ENCODE peak calls at places on chromosomes 12 and 14, in ten cellular contexts. One of them, this sample, is unnamed.

GRCh38 chr12:124392271-124392990 is 97.5 kb downstream of the RFLNA start:
- DNase-seq in tibial nerve: no peak
- DNase-seq in suprapubic skin: no peak
- DNase-seq in tibial artery: peak; percentile 87
- DNase-seq in esophagus squamous epithelium: no peak
- DNase-seq in Calu3: no peak
- DNase-seq in fibroblast of villous mesenchyme: peak; percentile 56
- DNase-seq in left lung: peak; percentile 86
- DNase-seq in CD8-positive, alpha-beta T cell: no peak
- DNase-seq in mucosa of descending colon: peak; percentile 45
- DNase-seq in this sample: peak; percentile 41

GRCh38 chr12:53223391-53224267 is 8.4 kb downstream of the RARG start:
- DNase-seq in mucosa of descending colon: peak; percentile 26
- DNase-seq in suprapubic skin: no peak
- DNase-seq in Calu3: peak; percentile 30
- DNase-seq in left lung: no peak
- DNase-seq in tibial nerve: no peak
- DNase-seq in fibroblast of villous mesenchyme: peak; percentile 54
- DNase-seq in tibial artery: peak; percentile 78
- DNase-seq in CD8-positive, alpha-beta T cell: peak; percentile 43
- DNase-seq in esophagus squamous epithelium: no peak
- DNase-seq in this sample: no peak

GRCh38 chr14:104749111-104749649 is 3.8 kb upstream of the SIVA1 start:
- DNase-seq in tibial artery: peak; percentile 89
- DNase-seq in tibial nerve: peak; percentile 52
- DNase-seq in Calu3: peak; percentile 41
- DNase-seq in left lung: peak; percentile 74
- DNase-seq in suprapubic skin: no peak
- DNase-seq in fibroblast of villous mesenchyme: no peak
- DNase-seq in esophagus squamous epithelium: no peak
- DNase-seq in CD8-positive, alpha-beta T cell: no peak
- DNase-seq in mucosa of descending colon: peak; percentile 52
- DNase-seq in this sample: no peak

GRCh38 chr12:30515351-30515750 is 180.3 kb downstream of the IPO8 start:
- DNase-seq in suprapubic skin: no peak
- DNase-seq in tibial nerve: no peak
- DNase-seq in tibial artery: no peak
- DNase-seq in CD8-positive, alpha-beta T cell: no peak
- DNase-seq in fibroblast of villous mesenchyme: peak; percentile 34
- DNase-seq in mucosa of descending colon: no peak
- DNase-seq in left lung: no peak
- DNase-seq in Calu3: no peak
- DNase-seq in esophagus squamous epithelium: no peak
- DNase-seq in this sample: no peak

GRCh38 chr12:31582155-31582554 is 8.8 kb downstream of the DENND5B start:
- DNase-seq in Calu3: no peak
- DNase-seq in tibial artery: no peak
- DNase-seq in CD8-positive, alpha-beta T cell: no peak
- DNase-seq in left lung: no peak
- DNase-seq in esophagus squamous epithelium: no peak
- DNase-seq in suprapubic skin: no peak
- DNase-seq in mucosa of descending colon: no peak
- DNase-seq in fibroblast of villous mesenchyme: no peak
- DNase-seq in tibial nerve: no peak
- DNase-seq in this sample: no peak

GRCh38 chr14:65159281-65160062 is 57.2 kb upstream of the MAX start:
- DNase-seq in tibial nerve: no peak
- DNase-seq in suprapubic skin: no peak
- DNase-seq in left lung: no peak
- DNase-seq in esophagus squamous epithelium: no peak
- DNase-seq in Calu3: no peak
- DNase-seq in fibroblast of villous mesenchyme: no peak
- DNase-seq in mucosa of descending colon: no peak
- DNase-seq in tibial artery: no peak
- DNase-seq in CD8-positive, alpha-beta T cell: no peak
- DNase-seq in this sample: peak; percentile 50

GRCh38 chr12:93109794-93110203 is 180.7 kb upstream of the EEA1 start:
- DNase-seq in tibial nerve: no peak
- DNase-seq in mucosa of descending colon: no peak
- DNase-seq in suprapubic skin: no peak
- DNase-seq in left lung: no peak
- DNase-seq in esophagus squamous epithelium: no peak
- DNase-seq in Calu3: no peak
- DNase-seq in fibroblast of villous mesenchyme: peak; percentile 42
- DNase-seq in tibial artery: no peak
- DNase-seq in CD8-positive, alpha-beta T cell: no peak
- DNase-seq in this sample: peak; percentile 31

GRCh38 chr14:51807355-51807754 is 53.1 kb upstream of the GNG2 start:
- DNase-seq in fibroblast of villous mesenchyme: no peak
- DNase-seq in tibial nerve: no peak
- DNase-seq in Calu3: no peak
- DNase-seq in tibial artery: no peak
- DNase-seq in CD8-positive, alpha-beta T cell: no peak
- DNase-seq in left lung: no peak
- DNase-seq in mucosa of descending colon: no peak
- DNase-seq in esophagus squamous epithelium: no peak
- DNase-seq in suprapubic skin: no peak
- DNase-seq in this sample: no peak

GRCh38 chr12:79776111-79776510 is 85.3 kb upstream of the PAWR start:
- DNase-seq in CD8-positive, alpha-beta T cell: no peak
- DNase-seq in esophagus squamous epithelium: no peak
- DNase-seq in mucosa of descending colon: no peak
- DNase-seq in suprapubic skin: no peak
- DNase-seq in fibroblast of villous mesenchyme: peak; percentile 65
- DNase-seq in left lung: no peak
- DNase-seq in tibial nerve: no peak
- DNase-seq in Calu3: no peak
- DNase-seq in tibial artery: no peak
- DNase-seq in this sample: no peak

GRCh38 chr12:104473374-104473983 is 16.7 kb downstream of the CHST11 start:
- DNase-seq in tibial nerve: no peak
- DNase-seq in CD8-positive, alpha-beta T cell: peak; percentile 19
- DNase-seq in fibroblast of villous mesenchyme: no peak
- DNase-seq in suprapubic skin: no peak
- DNase-seq in Calu3: no peak
- DNase-seq in mucosa of descending colon: no peak
- DNase-seq in tibial artery: no peak
- DNase-seq in esophagus squamous epithelium: no peak
- DNase-seq in left lung: no peak
- DNase-seq in this sample: no peak

GRCh38 chr12:94941440-94941862 is 62.0 kb downstream of the NDUFA12 start:
- DNase-seq in mucosa of descending colon: peak; percentile 18
- DNase-seq in tibial nerve: peak; percentile 35
- DNase-seq in esophagus squamous epithelium: no peak
- DNase-seq in suprapubic skin: no peak
- DNase-seq in Calu3: no peak
- DNase-seq in fibroblast of villous mesenchyme: peak; percentile 73
- DNase-seq in CD8-positive, alpha-beta T cell: peak; percentile 54
- DNase-seq in tibial artery: peak; percentile 67
- DNase-seq in left lung: no peak
- DNase-seq in this sample: peak; percentile 64

GRCh38 chr14:33720388-33720787 is 230.5 kb downstream of the EGLN3 start:
- DNase-seq in esophagus squamous epithelium: no peak
- DNase-seq in CD8-positive, alpha-beta T cell: no peak
- DNase-seq in fibroblast of villous mesenchyme: no peak
- DNase-seq in left lung: no peak
- DNase-seq in suprapubic skin: no peak
- DNase-seq in mucosa of descending colon: no peak
- DNase-seq in tibial artery: no peak
- DNase-seq in Calu3: no peak
- DNase-seq in tibial nerve: no peak
- DNase-seq in this sample: no peak

GRCh38 chr14:68718033-68718725 is 74.7 kb downstream of the ZFP36L1 start:
- DNase-seq in suprapubic skin: no peak
- DNase-seq in CD8-positive, alpha-beta T cell: no peak
- DNase-seq in tibial artery: no peak
- DNase-seq in fibroblast of villous mesenchyme: no peak
- DNase-seq in esophagus squamous epithelium: no peak
- DNase-seq in left lung: no peak
- DNase-seq in Calu3: peak; percentile 28
- DNase-seq in mucosa of descending colon: peak; percentile 42
- DNase-seq in tibial nerve: no peak
- DNase-seq in this sample: no peak

GRCh38 chr12:108793756-108794441 is 62.6 kb upstream of the CORO1C start:
- DNase-seq in suprapubic skin: no peak
- DNase-seq in tibial artery: peak; percentile 85
- DNase-seq in fibroblast of villous mesenchyme: no peak
- DNase-seq in CD8-positive, alpha-beta T cell: no peak
- DNase-seq in Calu3: no peak
- DNase-seq in left lung: peak; percentile 61
- DNase-seq in tibial nerve: no peak
- DNase-seq in esophagus squamous epithelium: no peak
- DNase-seq in mucosa of descending colon: no peak
- DNase-seq in this sample: no peak
- TF ChIP-seq CTCF in suprapubic skin: no peak
- TF ChIP-seq CTCF in tibial artery: no peak
- TF ChIP-seq CTCF in fibroblast of villous mesenchyme: no peak
- TF ChIP-seq CTCF in CD8-positive, alpha-beta T cell: no peak
- TF ChIP-seq CTCF in Calu3: no peak
- TF ChIP-seq CTCF in left lung: no peak
- TF ChIP-seq CTCF in tibial nerve: no peak
- TF ChIP-seq CTCF in esophagus squamous epithelium: no peak
- TF ChIP-seq CTCF in mucosa of descending colon: no peak
- TF ChIP-seq CTCF in this sample: no peak

GRCh38 chr14:75084513-75084912 is 15.1 kb downstream of the ZC2HC1C start:
- DNase-seq in fibroblast of villous mesenchyme: no peak
- DNase-seq in left lung: no peak
- DNase-seq in Calu3: no peak
- DNase-seq in CD8-positive, alpha-beta T cell: no peak
- DNase-seq in esophagus squamous epithelium: no peak
- DNase-seq in tibial artery: no peak
- DNase-seq in mucosa of descending colon: peak; percentile 51
- DNase-seq in tibial nerve: no peak
- DNase-seq in suprapubic skin: no peak
- DNase-seq in this sample: no peak
- TF ChIP-seq CTCF in fibroblast of villous mesenchyme: no peak
- TF ChIP-seq CTCF in left lung: no peak
- TF ChIP-seq CTCF in Calu3: peak; percentile 15
- TF ChIP-seq CTCF in CD8-positive, alpha-beta T cell: no peak
- TF ChIP-seq CTCF in esophagus squamous epithelium: no peak
- TF ChIP-seq CTCF in tibial artery: no peak
- TF ChIP-seq CTCF in mucosa of descending colon: no peak
- TF ChIP-seq CTCF in tibial nerve: no peak
- TF ChIP-seq CTCF in suprapubic skin: peak; percentile 27
- TF ChIP-seq CTCF in this sample: no peak

GRCh38 chr12:83827860-83828259 is 1084.7 kb downstream of the SLC6A15 start:
- DNase-seq in left lung: no peak
- DNase-seq in esophagus squamous epithelium: no peak
- DNase-seq in mucosa of descending colon: no peak
- DNase-seq in Calu3: no peak
- DNase-seq in CD8-positive, alpha-beta T cell: no peak
- DNase-seq in tibial nerve: no peak
- DNase-seq in tibial artery: no peak
- DNase-seq in fibroblast of villous mesenchyme: peak; percentile 2
- DNase-seq in suprapubic skin: no peak
- DNase-seq in this sample: no peak

GRCh38 chr12:83826112-83826511 is 1086.5 kb downstream of the SLC6A15 start:
- DNase-seq in Calu3: peak; percentile 65
- DNase-seq in esophagus squamous epithelium: no peak
- DNase-seq in fibroblast of villous mesenchyme: peak; percentile 28
- DNase-seq in left lung: no peak
- DNase-seq in suprapubic skin: no peak
- DNase-seq in tibial artery: no peak
- DNase-seq in CD8-positive, alpha-beta T cell: no peak
- DNase-seq in tibial nerve: no peak
- DNase-seq in mucosa of descending colon: peak; percentile 27
- DNase-seq in this sample: no peak

GRCh38 chr12:83827193-83827592 is 1085.4 kb downstream of the SLC6A15 start:
- DNase-seq in esophagus squamous epithelium: no peak
- DNase-seq in left lung: no peak
- DNase-seq in mucosa of descending colon: no peak
- DNase-seq in fibroblast of villous mesenchyme: no peak
- DNase-seq in suprapubic skin: no peak
- DNase-seq in tibial nerve: no peak
- DNase-seq in tibial artery: no peak
- DNase-seq in Calu3: no peak
- DNase-seq in CD8-positive, alpha-beta T cell: no peak
- DNase-seq in this sample: no peak

GRCh38 chr12:83821967-83822366 is 1090.6 kb downstream of the SLC6A15 start:
- DNase-seq in CD8-positive, alpha-beta T cell: no peak
- DNase-seq in tibial artery: no peak
- DNase-seq in Calu3: no peak
- DNase-seq in esophagus squamous epithelium: no peak
- DNase-seq in mucosa of descending colon: no peak
- DNase-seq in left lung: no peak
- DNase-seq in fibroblast of villous mesenchyme: no peak
- DNase-seq in suprapubic skin: no peak
- DNase-seq in tibial nerve: no peak
- DNase-seq in this sample: no peak

DNA sequence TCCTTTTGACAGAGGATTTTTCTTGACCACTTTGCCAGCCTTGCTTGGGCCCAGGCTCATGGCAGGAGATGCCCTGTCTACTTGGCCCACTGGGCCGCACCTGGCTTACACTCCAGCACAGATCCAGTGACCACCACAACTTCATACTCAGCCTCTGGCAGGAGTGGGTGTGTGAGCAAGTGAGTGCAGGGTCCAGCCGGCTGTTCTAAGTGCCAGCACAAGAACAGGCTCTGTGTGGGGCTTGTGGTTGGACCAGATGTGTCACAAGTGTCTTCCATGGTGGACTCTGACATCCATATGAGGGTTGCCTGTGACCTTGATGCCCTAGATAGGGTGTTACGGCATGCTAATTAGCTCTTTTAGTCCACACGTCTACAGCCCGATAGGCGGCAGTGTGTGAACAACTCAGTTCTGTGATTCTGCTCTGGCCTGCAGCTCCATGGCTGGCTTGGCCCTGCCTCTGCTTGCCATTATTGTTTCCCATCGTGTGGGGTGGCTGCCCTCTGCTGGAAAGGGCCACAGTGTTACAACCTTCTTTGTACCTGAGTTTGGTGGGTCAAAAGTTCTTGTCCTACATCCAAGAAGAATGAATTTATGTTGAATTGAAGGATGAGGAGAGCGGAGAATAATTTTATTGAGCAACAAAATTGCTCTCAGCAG is 1089.1 kb downstream of the SLC6A15 start:
- DNase-seq in tibial artery: no peak
- DNase-seq in suprapubic skin: no peak
- DNase-seq in tibial nerve: no peak
- DNase-seq in fibroblast of villous mesenchyme: no peak
- DNase-seq in CD8-positive, alpha-beta T cell: no peak
- DNase-seq in esophagus squamous epithelium: no peak
- DNase-seq in Calu3: peak; percentile 66
- DNase-seq in mucosa of descending colon: peak; percentile 20
- DNase-seq in left lung: peak; percentile 34
- DNase-seq in this sample: no peak
- TF ChIP-seq CTCF in tibial artery: no peak
- TF ChIP-seq CTCF in suprapubic skin: no peak
- TF ChIP-seq CTCF in tibial nerve: no peak
- TF ChIP-seq CTCF in fibroblast of villous mesenchyme: no peak
- TF ChIP-seq CTCF in CD8-positive, alpha-beta T cell: no peak
- TF ChIP-seq CTCF in esophagus squamous epithelium: no peak
- TF ChIP-seq CTCF in Calu3: no peak
- TF ChIP-seq CTCF in mucosa of descending colon: no peak
- TF ChIP-seq CTCF in left lung: no peak
- TF ChIP-seq CTCF in this sample: peak; percentile 72

DNA sequence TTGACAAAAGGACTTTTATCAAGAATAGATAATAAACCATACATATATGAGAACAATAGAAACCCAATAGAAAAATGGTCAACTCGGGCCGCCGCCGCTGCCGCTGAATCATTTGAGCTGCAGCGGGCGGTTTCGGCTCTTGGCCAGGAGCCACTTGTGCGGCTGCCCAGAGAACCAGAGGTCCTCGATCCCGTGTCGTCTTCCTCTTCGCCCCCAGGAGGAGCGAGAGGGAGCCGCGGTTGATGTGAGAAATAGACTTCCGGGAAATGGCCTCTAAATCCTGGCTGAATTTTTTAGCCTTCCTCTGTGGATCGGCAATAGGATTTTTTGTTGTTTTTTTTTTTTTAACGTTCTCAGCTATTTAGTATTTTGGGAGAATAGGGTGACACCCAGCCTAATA is 44.8 kb downstream of the CPSF6 start:
- DNase-seq in suprapubic skin: peak; percentile 86
- DNase-seq in tibial nerve: peak; percentile 38
- DNase-seq in left lung: peak; percentile 89
- DNase-seq in fibroblast of villous mesenchyme: peak; percentile 70
- DNase-seq in esophagus squamous epithelium: no peak
- DNase-seq in tibial artery: peak; percentile 76
- DNase-seq in Calu3: peak; percentile 72
- DNase-seq in CD8-positive, alpha-beta T cell: peak; percentile 36
- DNase-seq in mucosa of descending colon: peak; percentile 67
- DNase-seq in this sample: no peak
- TF ChIP-seq CTCF in suprapubic skin: no peak
- TF ChIP-seq CTCF in tibial nerve: no peak
- TF ChIP-seq CTCF in left lung: no peak
- TF ChIP-seq CTCF in fibroblast of villous mesenchyme: peak; percentile 27
- TF ChIP-seq CTCF in esophagus squamous epithelium: no peak
- TF ChIP-seq CTCF in tibial artery: no peak
- TF ChIP-seq CTCF in Calu3: no peak
- TF ChIP-seq CTCF in CD8-positive, alpha-beta T cell: no peak
- TF ChIP-seq CTCF in mucosa of descending colon: no peak
- TF ChIP-seq CTCF in this sample: no peak